ENCODE peak calls at places on chromosomes 1 and 21, in seven cellular contexts. J is Peyer's patch; E is HT1080; D is stimulated activated CD4-positive, alpha-beta T cell treated with anti-CD3 and anti-CD28 coated beads, Interleukin-2, amount 100 ng/mL, for 48 hours; P is fibroblast of lung; A is stimulated activated CD8-positive, alpha-beta memory T cell treated with anti-CD3 and anti-CD28 coated beads, Interleukin-15, amount 100 ng/mL, for 24 hours; I is activated T-cell treated with anti-CD3 and anti-CD28 coated beads for 1 hour. B is an unnamed sample.

GRCh38 chr1:46558141-46558963 is 6.9 kb upstream of the KNCN start:
- DNase-seq in A (no peak), E (no peak), J (no peak), D (no peak), P (no peak), I (no peak), B (no peak)

GRCh38 chr1:229093546-229094336 is 177.2 kb upstream of the RAB4A start:
- DNase-seq in P (no peak), I (no peak), E (no peak), D (no peak), J (no peak), A (no peak), B (no peak)

GRCh38 chr1:166974647-166975345 is 544 bp downstream of the ILDR2 start:
- DNase-seq in D (no peak), E (no peak), P (no peak), I (no peak), J (no peak), A (no peak), B (peak; percentile 60)

GRCh38 chr1:155932487-155932886 is 1.7 kb downstream of the KHDC4 start:
- DNase-seq in A (no peak), E (no peak), P (no peak), J (no peak), I (no peak), D (no peak), B (no peak)

GRCh38 chr1:171403396-171403795 is 81.9 kb upstream of the PRRC2C start:
- DNase-seq in I (no peak), A (no peak), J (no peak), D (no peak), P (no peak), E (no peak), B (no peak)

GRCh38 chr1:94962745-94963265 is 35.9 kb upstream of the CNN3 start:
- DNase-seq in E (no peak), P (peak; percentile 65), J (peak; percentile 65), D (peak; percentile 16), I (peak; percentile 14), A (no peak), B (peak; percentile 85)

GRCh38 chr1:170663011-170663410 is 920 bp upstream of the PRRX1 start:
- DNase-seq in J (no peak), E (no peak), P (peak; percentile 68), D (no peak), I (no peak), A (no peak), B (no peak)

GRCh38 chr21:34335316-34335715 is 28.5 kb upstream of the KCNE2 start:
- DNase-seq in D (no peak), I (no peak), P (no peak), J (no peak), E (no peak), A (no peak), B (no peak)

GRCh38 chr21:29360799-29361765 is 62.4 kb downstream of the BACH1 start:
- DNase-seq in J (no peak), P (no peak), I (no peak), E (no peak), D (no peak), A (no peak), B (peak; percentile 13)

GRCh38 chr1:86137458-86137857 is 19.1 kb downstream of the COL24A1 start:
- DNase-seq in P (peak; percentile 90), J (no peak), E (peak; percentile 87), D (no peak), I (no peak), A (no peak), B (peak; percentile 7)

GRCh38 chr1:191174298-191174697 is 696.6 kb upstream of the BRINP3 start:
- DNase-seq in E (peak; percentile 20), A (no peak), I (no peak), J (no peak), D (no peak), P (peak; percentile 54), B (peak; percentile 69)

GRCh38 chr21:46022551-46023107 is 41.1 kb downstream of the COL6A1 start:
- DNase-seq in I (no peak), A (no peak), E (peak; percentile 23), J (no peak), P (no peak), D (no peak), B (no peak)

GRCh38 chr1:200918006-200918405 is 23.3 kb downstream of the INAVA start:
- DNase-seq in J (no peak), E (no peak), D (no peak), I (no peak), P (no peak), A (no peak), B (no peak)

GRCh38 chr1:209937996-209938959 is at the start of gene SYT14:
- DNase-seq in D (no peak), P (peak; percentile 33), A (no peak), J (no peak), E (peak; percentile 71), I (no peak), B (no peak)

GRCh38 chr1:12276225-12276624 is 46.4 kb downstream of the VPS13D start:
- DNase-seq in J (no peak), D (no peak), E (peak; percentile 21), P (peak; percentile 67), A (no peak), I (no peak), B (peak; percentile 59)

GRCh38 chr1:26538480-26539412 is 9.2 kb downstream of the RPS6KA1 start:
- DNase-seq in E (peak; percentile 32), D (peak; percentile 60), P (peak; percentile 32), J (peak; percentile 62), A (no peak), I (no peak), B (peak; percentile 76)

GRCh38 chr21:38171723-38172344 is 85.0 kb upstream of the KCNJ15 start:
- DNase-seq in I (no peak), D (no peak), A (no peak), J (no peak), E (peak; percentile 90), P (peak; percentile 54), B (no peak)

GRCh38 chr1:236284291-236284711 is 2.5 kb upstream of the ERO1B start:
- DNase-seq in J (no peak), D (peak; percentile 10), E (peak; percentile 18), A (no peak), P (no peak), I (no peak), B (peak; percentile 78)

GRCh38 chr21:43782741-43783700 is 6.4 kb upstream of the RRP1 start:
- DNase-seq in A (no peak), P (no peak), E (no peak), I (no peak), D (no peak), J (no peak), B (no peak)

GRCh38 chr1:54488065-54488750 is 59.8 kb upstream of the ACOT11 start:
- DNase-seq in P (peak; percentile 85), A (peak; percentile 58), D (peak; percentile 66), I (peak; percentile 64), J (peak; percentile 82), E (peak; percentile 86), B (peak; percentile 59)

B was measured in NAMALWA.